ENCODE peak calls at places on chromosome 20, in nine cellular contexts. X, T, P, Z, A, W, C, F and V are unnamed samples.

GRCh38 chr20:58718729-58719128 is 26.1 kb downstream of the NPEPL1 start:
- DNase-seq in X (peak), T (peak), P (no peak), Z (no peak), A (no peak), W (no peak), C (no peak), F (no peak), V (no peak)

GRCh38 chr20:14193885-14194284 is 143.5 kb downstream of the FLRT3 start:
- DNase-seq in X (no peak), T (no peak), P (peak), Z (no peak), A (no peak), W (no peak), C (no peak), F (no peak), V (no peak)

GRCh38 chr20:14712302-14712739 is 374.9 kb upstream of the FLRT3 start:
- DNase-seq in X (no peak), T (no peak), P (peak), Z (no peak), A (no peak), W (no peak), C (peak), F (no peak), V (no peak)

GRCh38 chr20:50731930-50732690 is 730 bp downstream of the PARD6B start:
- DNase-seq in X (no peak), T (peak), P (peak), Z (no peak), A (no peak), W (no peak), C (peak), F (peak), V (no peak)

GRCh38 chr20:25247666-25248500 is at the start of gene PYGB:
- DNase-seq in X (peak), T (peak), P (peak), Z (peak), A (peak), W (peak), C (peak), F (peak), V (peak)

GRCh38 chr20:51554538-51555165 is 12.1 kb upstream of the NFATC2 start:
- DNase-seq in X (no peak), T (no peak), P (peak), Z (no peak), A (peak), W (no peak), C (peak), F (no peak), V (no peak)

GRCh38 chr20:48025061-48025515 is 239.8 kb upstream of the SULF2 start:
- DNase-seq in X (no peak), T (no peak), P (peak), Z (no peak), A (no peak), W (peak), C (peak), F (peak), V (no peak)

GRCh38 chr20:34538671-34539123 is 19.8 kb upstream of the MAP1LC3A start:
- DNase-seq in X (peak), T (no peak), P (peak), Z (peak), A (peak), W (no peak), C (peak), F (peak), V (no peak)

GRCh38 chr20:44754554-44754953 is 8.9 kb downstream of the KCNK15 start:
- DNase-seq in X (no peak), T (no peak), P (no peak), Z (no peak), A (no peak), W (no peak), C (no peak), F (no peak), V (no peak)

GRCh38 chr20:37737806-37738442 is 44.1 kb downstream of the CTNNBL1 start:
- DNase-seq in X (no peak), T (no peak), P (no peak), Z (no peak), A (no peak), W (peak), C (no peak), F (peak), V (no peak)

GRCh38 chr20:13297105-13297899 is 76.2 kb downstream of the ISM1 start:
- DNase-seq in X (peak), T (no peak), P (no peak), Z (no peak), A (no peak), W (no peak), C (no peak), F (no peak), V (no peak)

GRCh38 chr20:16107172-16107870 is 465.9 kb downstream of the KIF16B start:
- DNase-seq in X (no peak), T (no peak), P (no peak), Z (no peak), A (no peak), W (no peak), C (no peak), F (no peak), V (no peak)

GRCh38 chr20:13331536-13331935 is 110.5 kb downstream of the ISM1 start:
- DNase-seq in X (no peak), T (no peak), P (peak), Z (no peak), A (no peak), W (no peak), C (no peak), F (no peak), V (no peak)

GRCh38 chr20:59676877-59677140 is 72.5 kb downstream of the PHACTR3 start:
- DNase-seq in X (no peak), T (no peak), P (no peak), Z (no peak), A (no peak), W (no peak), C (no peak), F (no peak), V (no peak)

GRCh38 chr20:24503352-24503931 is 34.0 kb downstream of the SYNDIG1 start:
- DNase-seq in X (peak), T (no peak), P (no peak), Z (no peak), A (no peak), W (peak), C (no peak), F (no peak), V (no peak)

GRCh38 chr20:62872863-62873261 is 11.2 kb upstream of the TCFL5 start:
- DNase-seq in X (no peak), T (no peak), P (no peak), Z (no peak), A (no peak), W (no peak), C (no peak), F (no peak), V (no peak)

GRCh38 chr20:29873946-29874345 is 1383.5 kb upstream of the DEFB115 start:
- DNase-seq in X (no peak), T (peak), P (peak), Z (peak), A (peak), W (no peak), C (no peak), F (peak), V (peak)

GRCh38 chr20:62816879-62817873 is at the start of gene COL9A3:
- DNase-seq in X (no peak), T (peak), P (no peak), Z (peak), A (no peak), W (no peak), C (no peak), F (no peak), V (no peak)

GRCh38 chr20:63330084-63330760 is 30.9 kb downstream of the CHRNA4 start:
- DNase-seq in X (no peak), T (no peak), P (no peak), Z (no peak), A (peak), W (no peak), C (no peak), F (no peak), V (no peak)

GRCh38 chr20:41615671-41616070 is 2.5 kb downstream of the CHD6 start:
- DNase-seq in X (no peak), T (no peak), P (no peak), Z (no peak), A (no peak), W (no peak), C (no peak), F (no peak), V (no peak)

DNA sequence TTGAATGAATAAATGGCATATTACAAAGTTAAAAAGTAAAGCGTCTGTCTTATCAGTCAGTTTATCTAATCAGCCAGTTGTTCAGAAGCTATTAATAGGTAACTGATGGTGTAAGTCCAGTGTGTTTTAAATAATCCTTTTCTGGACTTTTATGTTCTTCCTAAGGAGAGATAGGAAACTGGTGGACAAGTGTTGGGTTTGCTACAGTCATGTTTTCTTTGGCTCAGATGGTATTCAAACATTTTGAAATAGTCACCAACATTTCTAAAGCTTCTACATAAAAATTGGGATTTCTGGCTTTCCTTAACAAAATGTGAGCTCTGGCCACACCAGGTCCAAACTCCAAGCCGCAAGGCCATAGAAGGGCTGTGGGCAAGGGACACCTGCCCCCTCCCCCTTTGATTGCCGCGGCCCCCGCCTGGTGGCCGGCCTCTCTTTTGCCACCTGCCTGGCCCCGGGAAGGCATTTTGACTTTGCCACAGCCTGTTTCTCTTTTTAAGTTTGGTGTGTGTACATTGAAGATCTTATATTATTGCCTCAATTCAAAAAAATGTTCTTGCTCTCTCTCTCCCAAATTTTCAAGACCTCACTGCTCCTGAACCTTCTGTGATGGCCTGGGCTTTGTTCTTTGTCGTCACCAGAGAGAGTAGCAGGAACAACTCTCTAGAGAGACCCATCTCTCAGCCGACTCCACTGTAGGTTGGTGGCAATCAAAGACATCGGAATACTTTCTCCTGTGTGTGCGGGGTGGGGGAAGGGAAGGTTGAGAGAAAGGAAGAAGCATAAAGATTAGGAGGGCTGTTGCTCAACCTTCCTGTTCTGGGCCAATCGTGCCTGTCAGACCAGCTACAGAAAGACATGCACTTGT is 84.0 kb upstream of the ZNF217 start:
- DNase-seq in X (no peak), T (peak), P (no peak), Z (peak), A (no peak), W (peak), C (no peak), F (no peak), V (no peak)
- TF ChIP-seq CTCF in X (no peak), T (no peak), P (no peak), Z (peak), A (no peak), W (no peak), C (no peak), F (no peak), V (no peak)

GRCh38 chr20:3470627-3471396 is at the start of gene ATRN:
- DNase-seq in X (peak), T (peak), P (peak), Z (peak), A (peak), W (peak), C (peak), F (no peak), V (peak)
- TF ChIP-seq CTCF in X (no peak), T (no peak), P (no peak), Z (no peak), A (no peak), W (no peak), C (no peak), F (no peak), V (no peak)

GRCh38 chr20:2713285-2713684 is 20.7 kb downstream of the EBF4 start:
- DNase-seq in X (no peak), T (no peak), P (peak), Z (no peak), A (no peak), W (no peak), C (no peak), F (peak), V (no peak)
- TF ChIP-seq CTCF in X (no peak), T (no peak), P (peak), Z (no peak), A (peak), W (no peak), C (no peak), F (peak), V (peak)

GRCh38 chr20:57251344-57251743 is 15.1 kb downstream of the BMP7 start:
- DNase-seq in X (no peak), T (no peak), P (no peak), Z (no peak), A (no peak), W (no peak), C (no peak), F (peak), V (no peak)
- TF ChIP-seq CTCF in X (no peak), T (no peak), P (no peak), Z (no peak), A (no peak), W (no peak), C (no peak), F (no peak), V (no peak)

DNA sequence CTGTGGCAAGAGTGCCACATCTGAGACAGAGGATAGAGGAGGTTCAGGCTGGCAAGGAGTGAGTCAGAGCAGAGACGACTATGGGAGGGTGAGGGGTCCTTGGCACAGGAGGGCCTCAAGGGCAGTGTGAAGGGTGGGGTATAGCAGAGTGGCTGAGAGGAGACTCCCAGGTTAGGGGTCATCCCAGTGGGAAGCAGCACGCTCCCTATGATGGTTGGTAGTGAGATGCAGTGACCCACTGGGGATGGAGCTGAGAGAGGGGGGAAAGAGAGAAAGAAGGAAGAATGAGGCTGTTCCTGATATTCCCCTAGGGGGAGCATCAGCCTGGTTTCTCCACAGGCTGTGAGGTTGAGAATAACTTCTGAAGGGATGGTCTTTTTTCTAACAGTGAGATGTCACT is 97.4 kb downstream of the INSM1 start:
- DNase-seq in X (no peak), T (no peak), P (no peak), Z (no peak), A (no peak), W (no peak), C (no peak), F (peak), V (no peak)
- TF ChIP-seq CTCF in X (no peak), T (no peak), P (peak), Z (peak), A (no peak), W (no peak), C (no peak), F (peak), V (no peak)

GRCh38 chr20:5316188-5317158 is at the start of gene PROKR2:
- DNase-seq in X (no peak), T (peak), P (peak), Z (peak), A (no peak), W (no peak), C (no peak), F (no peak), V (no peak)
- TF ChIP-seq CTCF in X (no peak), T (peak), P (no peak), Z (peak), A (no peak), W (peak), C (no peak), F (no peak), V (no peak)

GRCh38 chr20:21739682-21740081 is 34.2 kb downstream of the PAX1 start:
- DNase-seq in X (no peak), T (no peak), P (no peak), Z (no peak), A (no peak), W (no peak), C (no peak), F (no peak), V (no peak)
- TF ChIP-seq CTCF in X (no peak), T (no peak), P (no peak), Z (no peak), A (no peak), W (no peak), C (no peak), F (no peak), V (no peak)

GRCh38 chr20:46011631-46012482 is 3.1 kb downstream of the MMP9 start:
- DNase-seq in X (peak), T (no peak), P (peak), Z (no peak), A (no peak), W (peak), C (no peak), F (peak), V (peak)
- TF ChIP-seq CTCF in X (no peak), T (no peak), P (peak), Z (no peak), A (no peak), W (peak), C (peak), F (peak), V (peak)

DNA sequence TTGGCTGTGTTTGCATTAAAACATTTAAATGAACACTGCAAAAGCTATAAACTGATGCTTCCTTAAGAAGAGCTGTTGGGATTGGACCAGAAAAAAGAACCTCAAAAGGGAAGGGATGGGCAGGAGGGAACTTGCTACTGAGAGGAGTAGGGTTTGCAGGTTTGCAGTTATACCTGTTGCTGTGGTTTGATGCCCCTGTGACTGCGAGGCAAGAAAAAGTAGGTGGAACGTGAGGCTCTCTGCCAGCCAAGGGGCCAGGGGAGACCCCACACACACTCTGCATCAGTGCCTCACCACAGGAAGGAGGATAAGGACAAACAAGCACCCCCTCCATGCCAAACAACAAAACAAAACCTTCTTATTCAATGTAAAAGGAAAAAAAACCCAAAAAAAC is 197.1 kb downstream of the BCAS1 start:
- DNase-seq in X (no peak), T (no peak), P (no peak), Z (no peak), A (peak), W (no peak), C (no peak), F (peak), V (no peak)
- TF ChIP-seq CTCF in X (no peak), T (no peak), P (no peak), Z (no peak), A (no peak), W (no peak), C (no peak), F (no peak), V (no peak)

GRCh38 chr20:31440012-31440659 is at the start of gene DEFB123:
- DNase-seq in X (no peak), T (no peak), P (no peak), Z (no peak), A (no peak), W (no peak), C (no peak), F (no peak), V (no peak)
- TF ChIP-seq CTCF in X (no peak), T (peak), P (no peak), Z (no peak), A (no peak), W (no peak), C (peak), F (peak), V (peak)